ENCODE peak calls at places on chromosomes 6 and 20, in seven cellular contexts. O is mammary epithelial cell, W is heart left ventricle, Z is uterus, S is tibial nerve, U is ascending aorta, E is transverse colon. K is an unnamed sample. For H3K4me1, the result is how much of the 10 kb centered on the place peaks cover.

GRCh38 chr20:25309395-25310267 is 61.7 kb downstream of the PYGB start:
- DNase-seq in O (peak), W (peak), Z (peak), S (peak), U (peak), E (peak), K (peak)

GRCh38 chr6:23656257-23656731 is 469.7 kb upstream of the NRSN1 start:
- DNase-seq in O (no peak), W (no peak), Z (no peak), S (no peak), U (no peak), E (no peak), K (no peak)

GRCh38 chr6:30763618-30764489 is 19.5 kb upstream of the IER3 start:
- DNase-seq in O (peak), W (no peak), Z (no peak), S (no peak), U (no peak), E (no peak), K (no peak)

GRCh38 chr6:160192840-160193239 is 65.8 kb downstream of the SLC22A2 start:
- DNase-seq in O (no peak), W (no peak), Z (no peak), S (no peak), U (no peak), E (no peak), K (no peak)

GRCh38 chr6:5950448-5950847 is 56.3 kb downstream of the NRN1 start:
- DNase-seq in O (no peak), W (no peak), Z (no peak), S (no peak), U (no peak), E (no peak), K (no peak)

GRCh38 chr20:13147071-13147961 is 73.8 kb upstream of the ISM1 start:
- DNase-seq in O (no peak), W (no peak), Z (no peak), S (peak), U (no peak), E (no peak), K (no peak)

GRCh38 chr20:13355386-13355785 is 134.3 kb downstream of the ISM1 start:
- DNase-seq in O (peak), W (no peak), Z (no peak), S (no peak), U (no peak), E (no peak), K (no peak)

GRCh38 chr20:62952373-62953166 is at the start of gene SLC17A9:
- DNase-seq in O (no peak), W (peak), Z (peak), S (peak), U (peak), E (peak), K (peak)

GRCh38 chr6:6610031-6610591 is 21.6 kb downstream of the LY86 start:
- DNase-seq in O (no peak), W (no peak), Z (no peak), S (no peak), U (no peak), E (peak), K (no peak)

GRCh38 chr20:34129518-34130162 is 17.6 kb upstream of the EIF2S2 start:
- DNase-seq in O (peak), W (no peak), Z (peak), S (peak), U (no peak), E (peak), K (peak)

GRCh38 chr6:162698440-162698839 is 29.1 kb downstream of the PRKN start:
- DNase-seq in O (no peak), W (no peak), Z (no peak), S (no peak), U (no peak), E (no peak), K (no peak)

GRCh38 chr20:40717343-40717865 is 28.4 kb upstream of the MAFB start:
- DNase-seq in O (peak), W (no peak), Z (no peak), S (no peak), U (no peak), E (no peak), K (no peak)

GRCh38 chr20:61724376-61724775 is 341.3 kb downstream of the TAF4 start:
- DNase-seq in O (no peak), W (peak), Z (no peak), S (no peak), U (no peak), E (no peak), K (no peak)

GRCh38 chr6:32176476-32177181 is 745 bp upstream of the AGPAT1 start:
- DNase-seq in O (peak), W (no peak), Z (no peak), S (no peak), U (no peak), E (no peak), K (no peak)
- H3K4me1 ChIP-seq in O (under half), W (under half), Z (under half), S (half or more), U (under half), E (half or more), K (under half)

DNA sequence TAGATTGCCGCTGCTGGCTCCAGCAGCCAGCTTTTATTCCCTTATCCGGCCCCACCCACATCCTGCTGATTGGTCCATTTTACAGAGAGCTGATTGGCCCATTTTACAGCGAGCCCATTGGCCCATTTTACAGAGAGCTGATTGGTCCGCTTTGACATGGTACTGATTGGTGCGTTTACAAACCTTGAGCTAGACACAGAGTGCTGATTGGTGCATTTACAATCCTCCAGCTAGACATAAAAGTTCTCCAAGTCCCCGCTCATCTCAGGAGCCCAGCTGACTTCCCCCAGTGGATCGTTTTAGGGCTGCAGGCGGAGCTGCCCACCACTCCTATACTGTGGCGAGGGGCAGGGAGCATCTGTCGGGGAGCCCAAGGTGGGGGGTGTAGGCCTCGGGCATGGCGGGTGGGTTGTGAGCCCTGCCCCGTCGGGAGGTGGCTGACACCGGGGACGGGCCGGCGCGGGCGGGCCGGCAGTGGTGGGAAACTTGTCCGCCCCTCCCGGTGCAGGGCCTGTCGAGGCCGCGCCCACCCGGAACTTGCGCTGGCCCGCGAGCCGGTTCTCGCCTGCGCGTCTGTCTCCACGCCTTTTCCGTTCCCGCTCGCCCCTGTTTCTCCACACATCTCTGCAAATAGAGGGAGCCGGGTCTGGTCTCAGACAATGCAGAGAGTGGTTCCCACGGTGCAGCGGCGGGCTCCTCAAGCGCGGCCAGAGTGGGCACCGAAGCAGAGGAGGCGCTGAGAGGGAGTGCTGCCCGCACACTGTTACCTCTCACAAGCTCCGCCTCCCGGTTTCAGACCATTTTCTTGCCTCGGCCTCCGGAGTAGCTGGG is 86.1 kb upstream of the STMND1 start:
- DNase-seq in O (no peak), W (peak), Z (no peak), S (no peak), U (no peak), E (peak), K (peak)
- TF ChIP-seq CTCF in O (no peak), W (no peak), Z (no peak), S (no peak), U (no peak), E (no peak), K (no peak)

DNA sequence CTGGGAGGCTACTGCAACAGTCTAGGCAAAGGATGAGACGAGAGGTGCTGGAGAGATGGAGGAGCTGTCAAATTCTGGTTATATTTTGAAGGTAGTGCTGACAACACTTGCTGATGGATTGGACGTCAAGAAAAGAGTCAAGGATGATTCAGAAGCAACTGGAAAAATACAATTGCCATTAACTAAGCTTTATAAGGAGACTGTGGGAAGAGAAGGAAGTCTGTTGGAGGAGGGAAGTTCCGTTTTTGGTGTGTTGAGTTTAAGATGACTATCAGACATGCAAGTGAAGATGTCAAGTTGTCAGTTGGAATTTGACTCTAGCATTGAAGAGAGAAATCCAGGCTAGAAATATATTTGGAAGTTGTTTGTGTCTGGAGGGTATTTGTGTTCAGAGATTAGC is 358.1 kb downstream of the RNGTT start:
- DNase-seq in O (no peak), W (no peak), Z (no peak), S (no peak), U (no peak), E (no peak), K (no peak)
- H3K4me1 ChIP-seq in O (under half), W (under half), Z (under half), S (under half), U (under half), E (under half), K (under half)

GRCh38 chr20:45630366-45630765 is 718 bp downstream of the WFDC9 start:
- DNase-seq in O (peak), W (no peak), Z (no peak), S (no peak), U (no peak), E (no peak), K (no peak)

GRCh38 chr20:45626540-45626939 is 3.0 kb upstream of the WFDC10A start:
- DNase-seq in O (no peak), W (no peak), Z (no peak), S (no peak), U (no peak), E (no peak), K (no peak)

GRCh38 chr20:45631184-45631583 is at the start of gene WFDC9:
- DNase-seq in O (no peak), W (no peak), Z (no peak), S (no peak), U (no peak), E (no peak), K (no peak)

GRCh38 chr20:45629496-45630100 is at the start of gene WFDC10A:
- DNase-seq in O (peak), W (no peak), Z (no peak), S (peak), U (no peak), E (peak), K (peak)
- TF ChIP-seq CTCF in O (peak), W (peak), Z (peak), S (peak), U (peak), E (peak), K (peak)

DNA sequence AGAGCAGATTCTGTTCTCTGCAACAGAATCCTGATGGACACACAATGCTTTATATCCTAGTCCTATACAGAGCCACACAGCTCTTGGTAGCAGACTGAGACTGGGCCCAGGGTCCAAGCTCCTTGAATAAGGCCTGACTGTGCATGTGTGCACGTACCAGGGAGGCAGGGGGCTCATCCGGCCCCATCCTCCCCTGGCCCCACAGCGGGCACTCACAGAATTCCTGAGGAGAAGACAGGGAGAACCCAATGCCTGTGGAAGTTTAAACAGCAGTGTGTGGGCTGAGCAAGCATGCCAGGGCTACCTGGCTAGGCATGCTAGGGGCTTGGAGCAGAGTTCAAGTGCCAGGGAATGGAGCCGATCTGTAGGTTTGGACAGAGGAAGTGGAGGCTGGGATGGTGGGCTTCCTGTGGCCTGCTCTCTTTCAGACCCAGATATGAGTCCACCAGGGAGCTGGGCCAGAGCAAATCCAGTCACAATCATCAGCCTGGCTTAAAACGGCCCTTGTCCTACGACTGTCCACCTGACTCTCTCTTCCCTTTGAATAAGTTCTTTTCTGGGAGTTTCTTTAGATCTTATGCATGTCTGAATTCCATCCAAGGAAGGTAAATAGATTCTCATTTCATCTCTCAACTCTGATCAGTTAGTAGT is 74.0 kb downstream of the MRPL14 start:
- DNase-seq in O (no peak), W (no peak), Z (no peak), S (no peak), U (no peak), E (no peak), K (no peak)
- H3K4me1 ChIP-seq in O (half or more), W (under half), Z (under half), S (half or more), U (under half), E (under half), K (half or more)

K was measured in tibial artery.